ENCODE peak calls at places on chromosome 1, in four cellular contexts. One of them, this sample, is unnamed.

GRCh38 chr1:83508485-83509151 is 490.3 kb downstream of the TTLL7 start:
- DNase-seq in K562: no peak
- DNase-seq in HepG2: no peak
- DNase-seq in GM12878: peak; percentile 78
- DNase-seq in this sample: no peak

GRCh38 chr1:221439734-221440436 is 302.0 kb downstream of the DUSP10 start:
- DNase-seq in K562: no peak
- DNase-seq in HepG2: peak; percentile 6
- DNase-seq in GM12878: no peak
- DNase-seq in this sample: no peak

GRCh38 chr1:99648107-99648506 is 2.2 kb downstream of the PALMD start:
- DNase-seq in K562: peak; percentile 14
- DNase-seq in HepG2: peak; percentile 71
- DNase-seq in GM12878: no peak
- DNase-seq in this sample: peak; percentile 65

GRCh38 chr1:82269466-82269865 is 468.7 kb downstream of the ADGRL2 start:
- DNase-seq in K562: no peak
- DNase-seq in HepG2: no peak
- DNase-seq in GM12878: no peak
- DNase-seq in this sample: no peak

GRCh38 chr1:55428944-55429931 is 214.1 kb upstream of the USP24 start:
- DNase-seq in K562: no peak
- DNase-seq in HepG2: peak; percentile 100
- DNase-seq in GM12878: no peak
- DNase-seq in this sample: no peak

GRCh38 chr1:41677586-41677985 is 193.1 kb upstream of the EDN2 start:
- DNase-seq in K562: no peak
- DNase-seq in HepG2: no peak
- DNase-seq in GM12878: no peak
- DNase-seq in this sample: no peak

GRCh38 chr1:48530727-48531351 is 58.8 kb upstream of the SPATA6 start:
- DNase-seq in K562: peak; percentile 92
- DNase-seq in HepG2: peak; percentile 59
- DNase-seq in GM12878: no peak
- DNase-seq in this sample: peak; percentile 85

GRCh38 chr1:150508982-150509381 is 1.1 kb downstream of the ECM1 start:
- DNase-seq in K562: no peak
- DNase-seq in HepG2: no peak
- DNase-seq in GM12878: no peak
- DNase-seq in this sample: no peak

GRCh38 chr1:217029311-217030157 is 306.3 kb upstream of the ESRRG start:
- DNase-seq in K562: no peak
- DNase-seq in HepG2: no peak
- DNase-seq in GM12878: no peak
- DNase-seq in this sample: no peak

GRCh38 chr1:171869097-171869496 is 27.8 kb downstream of the DNM3 start:
- DNase-seq in K562: no peak
- DNase-seq in HepG2: no peak
- DNase-seq in GM12878: no peak
- DNase-seq in this sample: no peak

GRCh38 chr1:68808351-68808750 is 311.5 kb upstream of the DEPDC1 start:
- DNase-seq in K562: no peak
- DNase-seq in HepG2: no peak
- DNase-seq in GM12878: no peak
- DNase-seq in this sample: no peak

GRCh38 chr1:38047603-38048146 is 1.1 kb upstream of the POU3F1 start:
- DNase-seq in K562: no peak
- DNase-seq in HepG2: no peak
- DNase-seq in GM12878: no peak
- DNase-seq in this sample: no peak

GRCh38 chr1:161089251-161089924 is at the start of gene NECTIN4:
- DNase-seq in K562: no peak
- DNase-seq in HepG2: no peak
- DNase-seq in GM12878: no peak
- DNase-seq in this sample: no peak

GRCh38 chr1:59026472-59026948 is 242.7 kb upstream of the JUN start:
- DNase-seq in K562: no peak
- DNase-seq in HepG2: no peak
- DNase-seq in GM12878: no peak
- DNase-seq in this sample: no peak

GRCh38 chr1:212700892-212701819 is 1.5 kb upstream of the BATF3 start:
- DNase-seq in K562: no peak
- DNase-seq in HepG2: no peak
- DNase-seq in GM12878: no peak
- DNase-seq in this sample: peak; percentile 63

GRCh38 chr1:198713081-198713480 is 74.2 kb downstream of the PTPRC start:
- DNase-seq in K562: no peak
- DNase-seq in HepG2: no peak
- DNase-seq in GM12878: no peak
- DNase-seq in this sample: no peak

GRCh38 chr1:34808051-34808810 is 15.4 kb downstream of the GJA4 start:
- DNase-seq in K562: no peak
- DNase-seq in HepG2: no peak
- DNase-seq in GM12878: no peak
- DNase-seq in this sample: peak; percentile 2

GRCh38 chr1:43831866-43832654 is 101.5 kb upstream of the ARTN start:
- DNase-seq in K562: no peak
- DNase-seq in HepG2: no peak
- DNase-seq in GM12878: peak; percentile 82
- DNase-seq in this sample: no peak

GRCh38 chr1:230127105-230128054 is 60.3 kb downstream of the GALNT2 start:
- DNase-seq in K562: peak; percentile 82
- DNase-seq in HepG2: no peak
- DNase-seq in GM12878: no peak
- DNase-seq in this sample: no peak

GRCh38 chr1:42144336-42145189 is 8.6 kb upstream of the GUCA2B start:
- DNase-seq in K562: no peak
- DNase-seq in HepG2: no peak
- DNase-seq in GM12878: no peak
- DNase-seq in this sample: no peak

GRCh38 chr1:195763146-195763906 is 844.9 kb downstream of the KCNT2 start:
- DNase-seq in K562: no peak
- DNase-seq in HepG2: no peak
- DNase-seq in GM12878: no peak
- DNase-seq in this sample: no peak
- TF ChIP-seq TARDBP in K562: no peak
- TF ChIP-seq TARDBP in HepG2: no peak
- TF ChIP-seq TARDBP in GM12878: no peak
- TF ChIP-seq TARDBP in this sample: no peak

GRCh38 chr1:18109756-18110597 is 2.4 kb downstream of the IGSF21 start:
- DNase-seq in K562: peak; percentile 39
- DNase-seq in HepG2: no peak
- DNase-seq in GM12878: no peak
- DNase-seq in this sample: peak; percentile 65
- TF ChIP-seq TARDBP in K562: no peak
- TF ChIP-seq TARDBP in HepG2: no peak
- TF ChIP-seq TARDBP in GM12878: no peak
- TF ChIP-seq TARDBP in this sample: no peak

GRCh38 chr1:3011127-3011526 is 10.1 kb upstream of the ACTRT2 start:
- DNase-seq in K562: no peak
- DNase-seq in HepG2: no peak
- DNase-seq in GM12878: no peak
- DNase-seq in this sample: no peak

GRCh38 chr1:3011631-3012510 is 9.4 kb upstream of the ACTRT2 start:
- DNase-seq in K562: no peak
- DNase-seq in HepG2: no peak
- DNase-seq in GM12878: no peak
- DNase-seq in this sample: no peak

GRCh38 chr1:3009556-3009955 is 11.7 kb upstream of the ACTRT2 start:
- DNase-seq in K562: no peak
- DNase-seq in HepG2: no peak
- DNase-seq in GM12878: no peak
- DNase-seq in this sample: no peak

GRCh38 chr1:3007298-3008147 is 13.7 kb upstream of the ACTRT2 start:
- DNase-seq in K562: no peak
- DNase-seq in HepG2: no peak
- DNase-seq in GM12878: no peak
- DNase-seq in this sample: no peak

DNA sequence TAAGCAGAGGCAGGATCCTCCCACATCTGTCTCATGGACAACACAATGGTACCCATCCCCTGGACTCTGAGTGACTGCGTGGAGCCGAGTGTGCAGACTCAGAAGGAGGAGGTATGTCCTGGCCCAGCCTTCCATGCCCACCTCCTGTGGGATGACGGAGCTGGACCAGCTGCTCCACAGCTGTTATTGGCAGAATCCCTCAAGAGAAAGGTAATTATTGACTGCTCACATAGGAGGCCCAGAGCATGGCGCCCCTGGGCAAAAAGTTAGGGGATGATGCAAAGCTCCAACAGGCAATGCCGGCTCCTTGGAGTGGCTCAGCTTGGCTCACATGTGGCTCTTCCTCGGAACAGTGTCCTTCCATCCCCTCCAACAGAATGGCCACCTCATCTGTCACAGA is 12.2 kb upstream of the ACTRT2 start:
- DNase-seq in K562: no peak
- DNase-seq in HepG2: no peak
- DNase-seq in GM12878: no peak
- DNase-seq in this sample: no peak
- TF ChIP-seq TARDBP in K562: no peak
- TF ChIP-seq TARDBP in HepG2: no peak
- TF ChIP-seq TARDBP in GM12878: no peak
- TF ChIP-seq TARDBP in this sample: no peak

GRCh38 chr1:9909222-9910046 is 635 bp downstream of the CTNNBIP1 start:
- DNase-seq in K562: peak; percentile 40
- DNase-seq in HepG2: no peak
- DNase-seq in GM12878: no peak
- DNase-seq in this sample: no peak
- TF ChIP-seq TARDBP in K562: no peak
- TF ChIP-seq TARDBP in HepG2: no peak
- TF ChIP-seq TARDBP in GM12878: no peak
- TF ChIP-seq TARDBP in this sample: no peak

DNA sequence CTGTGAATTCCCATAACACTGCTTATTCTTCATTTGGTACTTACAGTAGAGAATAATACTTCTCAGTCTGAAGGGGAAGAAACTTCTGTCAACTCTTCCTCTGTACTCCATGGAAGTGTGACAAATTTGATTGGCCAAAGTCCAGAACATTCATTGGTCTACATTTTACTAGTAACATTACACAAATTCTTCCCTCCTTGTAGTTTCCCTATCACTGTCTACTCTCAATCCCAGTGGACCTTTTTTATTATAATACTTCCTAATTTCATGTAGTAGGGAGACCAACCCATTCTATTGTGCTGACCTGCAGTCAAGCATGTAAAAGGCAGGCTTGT is 74.7 kb downstream of the ALG6 start:
- DNase-seq in K562: no peak
- DNase-seq in HepG2: no peak
- DNase-seq in GM12878: no peak
- DNase-seq in this sample: no peak
- TF ChIP-seq TARDBP in K562: no peak
- TF ChIP-seq TARDBP in HepG2: no peak
- TF ChIP-seq TARDBP in GM12878: no peak
- TF ChIP-seq TARDBP in this sample: no peak

DNA sequence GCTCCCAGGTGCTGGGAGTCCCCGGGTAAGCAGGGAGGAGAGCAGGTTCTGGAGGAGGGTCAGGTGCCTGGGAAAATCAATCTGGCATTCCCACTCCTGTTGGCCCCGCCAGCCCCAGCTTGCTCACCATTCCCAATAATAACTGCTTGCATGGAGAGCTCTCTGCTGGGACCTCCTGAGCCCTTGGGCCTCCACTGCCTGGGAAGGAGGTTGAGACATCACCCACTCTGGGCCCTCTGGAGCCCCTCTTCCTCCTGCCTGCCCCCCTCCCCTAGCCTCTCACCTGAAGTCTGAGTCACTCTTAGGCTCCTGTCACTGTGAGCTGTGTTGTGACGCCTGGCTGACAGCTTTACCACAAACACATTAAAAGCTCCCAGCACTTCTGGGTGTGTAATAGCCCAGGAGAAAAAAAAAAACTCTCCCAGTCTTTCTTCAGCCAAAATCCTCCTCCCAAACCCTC is 4.8 kb downstream of the CAMK2N1 start:
- DNase-seq in K562: no peak
- DNase-seq in HepG2: peak; percentile 69
- DNase-seq in GM12878: no peak
- DNase-seq in this sample: no peak
- TF ChIP-seq TARDBP in K562: no peak
- TF ChIP-seq TARDBP in HepG2: no peak
- TF ChIP-seq TARDBP in GM12878: no peak
- TF ChIP-seq TARDBP in this sample: no peak

GRCh38 chr1:247681288-247681897 is 1.9 kb upstream of the OR13G1 start:
- DNase-seq in K562: peak; percentile 52
- DNase-seq in HepG2: peak; percentile 38
- DNase-seq in GM12878: no peak
- DNase-seq in this sample: peak; percentile 34
- TF ChIP-seq TARDBP in K562: no peak
- TF ChIP-seq TARDBP in HepG2: no peak
- TF ChIP-seq TARDBP in GM12878: no peak
- TF ChIP-seq TARDBP in this sample: no peak

DNA sequence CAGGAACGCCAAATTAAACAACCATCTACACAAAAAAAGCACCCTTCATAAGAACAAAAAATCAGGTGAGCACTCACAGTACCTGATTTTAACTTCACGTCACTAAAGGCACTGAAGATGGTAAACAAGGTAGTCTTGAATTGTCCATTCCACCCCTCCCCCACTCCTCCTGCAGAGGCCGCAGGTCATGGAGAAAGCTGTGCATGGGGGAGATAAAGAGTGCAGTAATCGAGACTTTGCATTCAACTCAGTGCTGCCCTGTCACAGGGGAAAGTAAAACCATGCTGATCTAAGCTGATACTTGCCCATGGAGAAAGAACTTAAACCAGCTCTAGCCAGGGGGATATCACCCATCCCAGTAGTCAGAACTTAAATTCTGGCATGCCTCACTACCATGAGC is 61.4 kb upstream of the LRIF1 start:
- DNase-seq in K562: no peak
- DNase-seq in HepG2: no peak
- DNase-seq in GM12878: no peak
- DNase-seq in this sample: no peak
- TF ChIP-seq TARDBP in K562: no peak
- TF ChIP-seq TARDBP in HepG2: no peak
- TF ChIP-seq TARDBP in GM12878: no peak
- TF ChIP-seq TARDBP in this sample: no peak

GRCh38 chr1:84675106-84675505 is 15.2 kb downstream of the SSX2IP start:
- DNase-seq in K562: no peak
- DNase-seq in HepG2: no peak
- DNase-seq in GM12878: no peak
- DNase-seq in this sample: no peak
- TF ChIP-seq TARDBP in K562: no peak
- TF ChIP-seq TARDBP in HepG2: no peak
- TF ChIP-seq TARDBP in GM12878: no peak
- TF ChIP-seq TARDBP in this sample: no peak